ENCODE peak calls at places on chromosomes 6 and 20, in four cellular contexts. M is H9, S is IMR-90, K is mesenchymal stem cell. Z is an unnamed sample.

GRCh38 chr6:100096356-100096755 is 102.3 kb upstream of the MCHR2 start:
- DNase-seq in K (no peak), M (no peak), S (no peak), Z (no peak)

GRCh38 chr6:34650823-34651222 is 45.7 kb downstream of the ILRUN start:
- DNase-seq in M (no peak), S (no peak), K (no peak), Z (no peak)

GRCh38 chr20:36666181-36666740 is 20.3 kb upstream of the SLA2 start:
- DNase-seq in M (no peak), S (peak), K (peak), Z (no peak)

GRCh38 chr6:33634203-33634727 is 13.1 kb downstream of the ITPR3 start:
- DNase-seq in S (no peak), K (no peak), M (no peak), Z (no peak)

GRCh38 chr6:100462990-100463684 is 1.6 kb downstream of the SIM1 start:
- DNase-seq in K (no peak), S (no peak), M (peak), Z (no peak)

GRCh38 chr6:117951783-117952182 is 44.7 kb downstream of the SLC35F1 start:
- DNase-seq in M (peak), K (no peak), S (no peak), Z (peak)

GRCh38 chr6:112382778-112383177 is 35.6 kb downstream of the RFPL4B start:
- DNase-seq in S (no peak), M (no peak), K (no peak), Z (no peak)

GRCh38 chr6:144350176-144350575 is 65.0 kb downstream of the UTRN start:
- DNase-seq in K (no peak), M (no peak), S (no peak), Z (no peak)

GRCh38 chr6:154394571-154394970 is 38.0 kb upstream of the IPCEF1 start:
- DNase-seq in K (no peak), M (no peak), S (no peak), Z (no peak)

GRCh38 chr6:166955865-166956443 is 396 bp downstream of the RNASET2 start:
- DNase-seq in M (no peak), K (no peak), S (peak), Z (no peak)

GRCh38 chr6:79246891-79247290 is 12.4 kb upstream of the HMGN3 start:
- DNase-seq in S (no peak), K (no peak), M (no peak), Z (no peak)

GRCh38 chr20:48818481-48818987 is 9.3 kb downstream of the PREX1 start:
- DNase-seq in M (no peak), K (no peak), S (no peak), Z (no peak)

GRCh38 chr20:21515300-21516179 is 1.7 kb upstream of the NKX2-2 start:
- DNase-seq in M (no peak), S (no peak), K (no peak), Z (peak)

DNA sequence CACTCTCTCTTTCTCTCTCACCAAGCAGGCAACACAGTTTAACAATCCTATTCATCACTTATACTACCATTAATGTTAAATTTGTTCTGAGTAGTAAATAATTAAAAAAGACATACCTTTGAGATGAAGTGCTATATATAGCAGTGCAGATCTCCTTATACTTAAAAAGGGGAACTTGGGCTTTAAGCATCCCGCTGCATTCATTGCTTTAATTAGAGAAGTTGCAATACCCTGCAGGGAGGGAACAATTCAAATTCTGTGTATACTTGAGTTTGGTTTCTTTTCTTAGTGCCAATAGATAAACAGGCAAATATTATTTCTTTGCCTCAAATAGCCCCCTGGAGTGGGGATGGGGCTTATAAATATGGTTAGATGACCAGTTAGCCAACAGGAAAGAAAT is 10.8 kb upstream of the ZBTB24 start:
- DNase-seq in K (no peak), S (no peak), M (no peak), Z (no peak)
- H2BK15ac ChIP-seq in K (no peak), S (no peak), M (no peak), Z (no peak)

DNA sequence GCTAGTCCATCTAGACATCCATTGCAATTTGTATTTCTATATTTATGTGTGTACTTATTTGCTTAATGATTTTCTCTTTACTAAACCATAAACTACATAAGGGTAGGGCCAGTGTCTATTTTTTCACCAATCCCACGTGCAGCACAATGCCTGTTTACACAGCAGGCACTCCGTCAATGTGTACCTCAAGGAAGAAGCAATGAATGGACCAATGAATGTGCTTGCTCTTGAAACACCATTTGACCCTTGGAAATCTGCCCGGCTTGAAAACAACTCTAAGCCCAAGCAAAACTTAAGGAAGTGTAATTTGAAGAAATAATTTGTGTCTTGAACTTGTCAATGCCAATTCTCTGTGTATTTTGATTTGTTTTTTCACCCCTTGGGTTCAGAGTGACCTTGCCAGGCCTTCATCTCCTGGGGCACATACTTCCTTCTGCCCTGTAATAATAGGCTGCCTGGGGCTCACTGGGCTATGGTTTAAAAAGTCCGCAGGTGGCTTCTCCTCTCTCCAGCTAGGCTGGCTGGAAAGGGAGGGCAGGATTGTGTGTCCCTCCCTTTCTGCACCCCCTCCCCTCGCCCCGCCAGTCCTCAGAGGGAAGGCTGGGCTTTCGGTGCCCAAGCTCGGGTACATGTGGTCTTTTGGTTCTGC is 140.8 kb upstream of the ARMC2 start:
- DNase-seq in K (no peak), S (peak), M (peak), Z (no peak)
- H3K14ac ChIP-seq in K (no peak), S (no peak), M (no peak), Z (no peak)

GRCh38 chr20:53911301-53911700 is 159.1 kb downstream of the BCAS1 start:
- DNase-seq in S (no peak), K (no peak), M (no peak), Z (no peak)
- H2BK15ac ChIP-seq in S (peak), K (peak), M (no peak), Z (peak)

GRCh38 chr20:63224272-63225081 is 8.5 kb upstream of the YTHDF1 start:
- DNase-seq in M (no peak), K (peak), S (peak), Z (no peak)

GRCh38 chr20:63223121-63223825 is 7.3 kb upstream of the YTHDF1 start:
- DNase-seq in K (peak), M (peak), S (peak), Z (peak)

GRCh38 chr20:63223826-63224207 is 7.9 kb upstream of the YTHDF1 start:
- DNase-seq in S (no peak), M (no peak), K (no peak), Z (no peak)

GRCh38 chr20:63226020-63226943 is 9.4 kb upstream of the BIRC7 start:
- DNase-seq in K (no peak), M (no peak), S (no peak), Z (no peak)

DNA sequence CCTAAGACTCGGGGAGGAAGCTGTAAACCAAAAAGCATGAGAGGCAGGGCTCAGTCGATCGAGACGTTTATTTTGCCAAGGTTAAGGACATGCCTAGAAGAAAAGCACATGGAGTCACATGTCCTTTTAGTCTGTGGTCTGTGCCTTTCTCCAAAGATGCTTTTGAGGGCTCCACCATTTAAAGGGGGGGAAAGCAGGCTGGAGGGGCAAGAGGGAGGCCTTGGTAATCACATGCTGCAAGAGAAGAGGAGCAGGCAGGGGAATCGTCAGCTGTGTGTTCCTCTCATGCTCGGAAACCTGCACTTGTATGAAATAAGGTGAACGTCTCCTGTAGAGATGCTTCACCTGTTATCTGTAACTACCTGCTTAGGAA is 9.1 kb upstream of the YTHDF1 start:
- DNase-seq in S (no peak), K (no peak), M (no peak), Z (no peak)
- H3K14ac ChIP-seq in S (no peak), K (no peak), M (no peak), Z (no peak)

GRCh38 chr20:45994761-45995160 is 13.9 kb upstream of the MMP9 start:
- DNase-seq in S (no peak), K (no peak), M (no peak), Z (no peak)
- H2BK15ac ChIP-seq in S (no peak), K (no peak), M (no peak), Z (no peak)

GRCh38 chr20:57287007-57287810 is 20.8 kb upstream of the BMP7 start:
- DNase-seq in M (no peak), K (no peak), S (no peak), Z (no peak)

GRCh38 chr20:57288676-57289075 is 22.2 kb upstream of the BMP7 start:
- DNase-seq in K (no peak), M (no peak), S (no peak), Z (no peak)

GRCh38 chr20:57289401-57290177 is 23.1 kb upstream of the BMP7 start:
- DNase-seq in K (no peak), M (no peak), S (peak), Z (no peak)

GRCh38 chr20:57290178-57290484 is 23.7 kb upstream of the BMP7 start:
- DNase-seq in K (no peak), M (no peak), S (no peak), Z (no peak)

DNA sequence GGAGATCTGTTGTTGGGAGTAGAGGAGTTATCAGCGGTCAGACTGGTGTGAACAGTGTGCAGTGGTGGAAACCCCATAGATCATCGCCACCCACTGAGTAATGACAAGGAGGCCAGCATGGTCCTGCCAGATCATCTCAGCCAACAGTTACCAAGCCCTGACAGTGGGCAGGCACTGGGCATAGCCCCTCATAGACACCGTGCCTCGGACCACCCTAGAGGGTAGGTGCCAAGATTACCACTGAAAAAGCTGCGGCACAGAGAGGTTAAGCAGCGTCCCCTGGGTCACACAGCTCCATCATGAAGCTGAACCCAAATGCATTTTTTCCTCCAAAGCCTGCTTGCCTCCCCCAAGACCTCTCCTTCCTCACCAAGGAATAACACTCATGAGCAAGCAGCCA is 21.5 kb upstream of the BMP7 start:
- DNase-seq in S (no peak), K (no peak), M (no peak), Z (no peak)
- H3K14ac ChIP-seq in S (no peak), K (no peak), M (no peak), Z (no peak)

DNA sequence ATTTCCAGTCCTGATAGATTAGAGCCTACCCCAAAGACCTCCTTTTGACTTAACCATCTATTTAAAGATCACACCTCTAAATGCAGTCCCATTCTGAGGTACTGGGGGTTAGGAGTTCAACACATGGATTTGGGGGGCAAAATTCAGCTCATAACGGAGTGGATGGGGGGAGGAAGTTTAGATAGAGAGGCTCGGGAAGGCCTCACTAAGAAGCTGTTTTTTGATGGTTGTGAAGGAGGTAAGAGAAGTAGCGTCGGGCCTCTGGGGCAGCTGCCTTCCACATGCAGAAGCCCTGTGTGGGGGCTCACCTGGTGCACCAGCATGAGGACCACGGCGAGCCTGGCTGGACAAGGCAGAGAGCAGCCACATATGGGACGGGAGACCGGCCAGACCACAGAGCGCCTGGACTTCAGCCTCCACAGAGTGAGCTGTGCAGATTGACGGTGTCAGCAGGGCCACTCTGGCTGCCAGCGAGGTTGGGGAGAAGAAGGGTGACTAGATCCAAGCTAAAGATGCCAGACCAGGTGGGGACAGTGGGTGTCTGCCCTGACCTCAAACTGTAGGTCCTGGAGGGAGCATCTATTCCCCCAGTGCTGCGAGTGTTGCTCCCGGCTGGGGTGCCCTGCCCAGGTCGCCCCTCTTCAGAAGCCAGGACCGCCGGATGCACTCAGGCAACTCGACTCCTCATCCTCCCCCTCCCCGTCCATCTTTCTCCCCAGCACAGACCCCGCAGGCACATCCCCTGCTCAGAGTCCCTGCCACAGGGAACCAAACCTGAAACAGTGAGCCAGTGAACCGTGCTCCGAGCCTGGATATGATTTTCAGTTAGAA is 5.1 kb upstream of the SYNJ2 start:
- DNase-seq in S (no peak), K (no peak), M (no peak), Z (no peak)
- H2BK15ac ChIP-seq in S (no peak), K (no peak), M (no peak), Z (no peak)

GRCh38 chr6:108732101-108732870 is 115.9 kb upstream of the ARMC2 start:
- DNase-seq in S (peak), M (peak), K (no peak), Z (no peak)
- H3K14ac ChIP-seq in S (peak), M (no peak), K (no peak), Z (no peak)

Z was measured in neuronal stem cell.